ENCODE peak calls at places on chromosomes 12 and 14, in ten cellular contexts. One of them, this sample, is unnamed.

GRCh38 chr14:71588028-71588427 is 344.2 kb upstream of the RGS6 start:
- DNase-seq in H4: no peak
- DNase-seq in brain microvascular endothelial cell: peak; percentile 83
- DNase-seq in fibroblast of mammary gland: peak; percentile 78
- DNase-seq in activated CD4-positive, alpha-beta memory T cell treated with anti-CD3 and anti-CD28 coated beads for 36 hours: no peak
- DNase-seq in right cardiac atrium: no peak
- DNase-seq in mesothelial cell of epicardium: no peak
- DNase-seq in ELR: peak; percentile 91
- DNase-seq in caudate nucleus: no peak
- DNase-seq in C1 segment of cervical spinal cord: no peak
- DNase-seq in this sample: no peak

GRCh38 chr14:90828642-90829487 is 12.6 kb upstream of the TTC7B start:
- DNase-seq in brain microvascular endothelial cell: no peak
- DNase-seq in right cardiac atrium: no peak
- DNase-seq in fibroblast of mammary gland: no peak
- DNase-seq in ELR: no peak
- DNase-seq in C1 segment of cervical spinal cord: peak; percentile 55
- DNase-seq in caudate nucleus: no peak
- DNase-seq in mesothelial cell of epicardium: no peak
- DNase-seq in activated CD4-positive, alpha-beta memory T cell treated with anti-CD3 and anti-CD28 coated beads for 36 hours: peak; percentile 42
- DNase-seq in H4: no peak
- DNase-seq in this sample: no peak

GRCh38 chr12:122403115-122403770 is 19.2 kb downstream of the CLIP1 start:
- DNase-seq in H4: no peak
- DNase-seq in activated CD4-positive, alpha-beta memory T cell treated with anti-CD3 and anti-CD28 coated beads for 36 hours: peak; percentile 54
- DNase-seq in caudate nucleus: no peak
- DNase-seq in right cardiac atrium: no peak
- DNase-seq in C1 segment of cervical spinal cord: no peak
- DNase-seq in mesothelial cell of epicardium: no peak
- DNase-seq in ELR: no peak
- DNase-seq in fibroblast of mammary gland: no peak
- DNase-seq in brain microvascular endothelial cell: no peak
- DNase-seq in this sample: no peak

GRCh38 chr12:108857158-108857407 is 300 bp downstream of the SSH1 start:
- DNase-seq in C1 segment of cervical spinal cord: no peak
- DNase-seq in H4: no peak
- DNase-seq in fibroblast of mammary gland: no peak
- DNase-seq in activated CD4-positive, alpha-beta memory T cell treated with anti-CD3 and anti-CD28 coated beads for 36 hours: no peak
- DNase-seq in mesothelial cell of epicardium: no peak
- DNase-seq in caudate nucleus: no peak
- DNase-seq in right cardiac atrium: no peak
- DNase-seq in ELR: no peak
- DNase-seq in brain microvascular endothelial cell: no peak
- DNase-seq in this sample: no peak

GRCh38 chr12:77299910-77300772 is 234.8 kb upstream of the E2F7 start:
- DNase-seq in right cardiac atrium: no peak
- DNase-seq in mesothelial cell of epicardium: no peak
- DNase-seq in brain microvascular endothelial cell: peak; percentile 55
- DNase-seq in C1 segment of cervical spinal cord: no peak
- DNase-seq in H4: no peak
- DNase-seq in fibroblast of mammary gland: peak; percentile 88
- DNase-seq in activated CD4-positive, alpha-beta memory T cell treated with anti-CD3 and anti-CD28 coated beads for 36 hours: no peak
- DNase-seq in caudate nucleus: no peak
- DNase-seq in ELR: peak; percentile 88
- DNase-seq in this sample: peak; percentile 47

GRCh38 chr12:59383426-59383822 is 212.4 kb upstream of the SLC16A7 start:
- DNase-seq in C1 segment of cervical spinal cord: no peak
- DNase-seq in brain microvascular endothelial cell: no peak
- DNase-seq in right cardiac atrium: no peak
- DNase-seq in H4: no peak
- DNase-seq in caudate nucleus: no peak
- DNase-seq in activated CD4-positive, alpha-beta memory T cell treated with anti-CD3 and anti-CD28 coated beads for 36 hours: no peak
- DNase-seq in fibroblast of mammary gland: peak; percentile 92
- DNase-seq in mesothelial cell of epicardium: no peak
- DNase-seq in ELR: no peak
- DNase-seq in this sample: no peak

GRCh38 chr12:94616217-94616729 is 34.1 kb downstream of the TMCC3 start:
- DNase-seq in right cardiac atrium: no peak
- DNase-seq in caudate nucleus: peak; percentile 60
- DNase-seq in ELR: peak; percentile 82
- DNase-seq in brain microvascular endothelial cell: no peak
- DNase-seq in activated CD4-positive, alpha-beta memory T cell treated with anti-CD3 and anti-CD28 coated beads for 36 hours: no peak
- DNase-seq in C1 segment of cervical spinal cord: peak; percentile 75
- DNase-seq in fibroblast of mammary gland: no peak
- DNase-seq in H4: peak; percentile 23
- DNase-seq in mesothelial cell of epicardium: no peak
- DNase-seq in this sample: peak; percentile 74

GRCh38 chr14:88140874-88141273 is 135.9 kb downstream of the GPR65 start:
- DNase-seq in right cardiac atrium: no peak
- DNase-seq in ELR: no peak
- DNase-seq in brain microvascular endothelial cell: no peak
- DNase-seq in H4: no peak
- DNase-seq in C1 segment of cervical spinal cord: no peak
- DNase-seq in caudate nucleus: no peak
- DNase-seq in activated CD4-positive, alpha-beta memory T cell treated with anti-CD3 and anti-CD28 coated beads for 36 hours: no peak
- DNase-seq in fibroblast of mammary gland: no peak
- DNase-seq in mesothelial cell of epicardium: no peak
- DNase-seq in this sample: no peak

GRCh38 chr12:121295746-121296617 is 527 bp downstream of the CAMKK2 start:
- DNase-seq in C1 segment of cervical spinal cord: peak; percentile 55
- DNase-seq in brain microvascular endothelial cell: no peak
- DNase-seq in right cardiac atrium: peak; percentile 51
- DNase-seq in caudate nucleus: no peak
- DNase-seq in H4: no peak
- DNase-seq in activated CD4-positive, alpha-beta memory T cell treated with anti-CD3 and anti-CD28 coated beads for 36 hours: peak; percentile 30
- DNase-seq in fibroblast of mammary gland: no peak
- DNase-seq in mesothelial cell of epicardium: peak; percentile 46
- DNase-seq in ELR: peak; percentile 42
- DNase-seq in this sample: no peak

GRCh38 chr14:100389497-100390104 is 66.5 kb downstream of the SLC25A47 start:
- DNase-seq in right cardiac atrium: no peak
- DNase-seq in mesothelial cell of epicardium: no peak
- DNase-seq in brain microvascular endothelial cell: no peak
- DNase-seq in fibroblast of mammary gland: no peak
- DNase-seq in C1 segment of cervical spinal cord: no peak
- DNase-seq in ELR: no peak
- DNase-seq in activated CD4-positive, alpha-beta memory T cell treated with anti-CD3 and anti-CD28 coated beads for 36 hours: no peak
- DNase-seq in caudate nucleus: no peak
- DNase-seq in H4: no peak
- DNase-seq in this sample: no peak

GRCh38 chr12:24394246-24394645 is 444.8 kb upstream of the SOX5 start:
- DNase-seq in ELR: no peak
- DNase-seq in fibroblast of mammary gland: no peak
- DNase-seq in mesothelial cell of epicardium: no peak
- DNase-seq in caudate nucleus: no peak
- DNase-seq in right cardiac atrium: no peak
- DNase-seq in C1 segment of cervical spinal cord: no peak
- DNase-seq in activated CD4-positive, alpha-beta memory T cell treated with anti-CD3 and anti-CD28 coated beads for 36 hours: no peak
- DNase-seq in brain microvascular endothelial cell: no peak
- DNase-seq in H4: no peak
- DNase-seq in this sample: no peak

GRCh38 chr12:27911397-27911796 is 61.1 kb downstream of the PTHLH start:
- DNase-seq in H4: no peak
- DNase-seq in mesothelial cell of epicardium: no peak
- DNase-seq in right cardiac atrium: no peak
- DNase-seq in caudate nucleus: no peak
- DNase-seq in ELR: no peak
- DNase-seq in activated CD4-positive, alpha-beta memory T cell treated with anti-CD3 and anti-CD28 coated beads for 36 hours: no peak
- DNase-seq in brain microvascular endothelial cell: no peak
- DNase-seq in fibroblast of mammary gland: no peak
- DNase-seq in C1 segment of cervical spinal cord: no peak
- DNase-seq in this sample: no peak

This sample was measured in renal cortical epithelial cell.